ENCODE peak calls at places on chromosomes 12 and 14, in six cellular contexts. V is PC-9, T is stomach, R is pancreas, L is A549, J is PC-3. I is an unnamed sample.

GRCh38 chr14:99479160-99479902 is 1.3 kb downstream of the SETD3 start:
- DNase-seq in V (no peak), T (no peak), R (no peak), L (no peak), J (no peak), I (no peak)

GRCh38 chr14:20989464-20989786 is 355 bp upstream of the METTL17 start:
- DNase-seq in V (no peak), T (no peak), R (no peak), L (no peak), J (no peak), I (no peak)

GRCh38 chr14:50820786-50821185 is 10.2 kb downstream of the NIN start:
- DNase-seq in V (no peak), T (no peak), R (no peak), L (no peak), J (no peak), I (no peak)

GRCh38 chr12:124508323-124509096 is 58.9 kb downstream of the NCOR2 start:
- DNase-seq in V (no peak), T (no peak), R (no peak), L (no peak), J (no peak), I (no peak)

GRCh38 chr14:66746316-66747006 is 238.5 kb downstream of the GPHN start:
- DNase-seq in V (no peak), T (no peak), R (no peak), L (peak; percentile 66), J (peak; percentile 71), I (peak; percentile 12)

GRCh38 chr12:132117558-132117875 is 26.6 kb downstream of the DDX51 start:
- DNase-seq in V (no peak), T (no peak), R (no peak), L (peak; percentile 64), J (no peak), I (no peak)

GRCh38 chr14:80607430-80608200 is 333.9 kb downstream of the CEP128 start:
- DNase-seq in V (no peak), T (no peak), R (no peak), L (no peak), J (no peak), I (no peak)

GRCh38 chr12:46264057-46264456 is 4.8 kb downstream of the SLC38A1 start:
- DNase-seq in V (peak; percentile 78), T (no peak), R (no peak), L (no peak), J (no peak), I (peak; percentile 53)

GRCh38 chr12:52608161-52608560 is 6.9 kb upstream of the KRT72 start:
- DNase-seq in V (no peak), T (no peak), R (no peak), L (no peak), J (no peak), I (no peak)

GRCh38 chr14:98877065-98877464 is 394.9 kb downstream of the BCL11B start:
- DNase-seq in V (no peak), T (no peak), R (no peak), L (no peak), J (no peak), I (peak; percentile 47)

GRCh38 chr14:35333797-35334743 is 41.9 kb downstream of the PSMA6 start:
- DNase-seq in V (peak; percentile 50), T (no peak), R (no peak), L (peak; percentile 29), J (no peak), I (no peak)

GRCh38 chr12:20028033-20028432 is 340.3 kb upstream of the PDE3A start:
- DNase-seq in V (no peak), T (no peak), R (no peak), L (no peak), J (no peak), I (no peak)

GRCh38 chr12:6724409-6724797 is 557 bp downstream of the COPS7A start:
- DNase-seq in V (no peak), T (peak; percentile 27), R (no peak), L (peak; percentile 42), J (peak; percentile 8), I (no peak)

GRCh38 chr12:79055926-79056674 is 191.5 kb downstream of the SYT1 start:
- DNase-seq in V (peak; percentile 47), T (no peak), R (no peak), L (peak; percentile 72), J (peak; percentile 87), I (peak; percentile 56)

GRCh38 chr12:49945394-49946080 is 5.0 kb upstream of the AQP2 start:
- DNase-seq in V (peak; percentile 62), T (peak; percentile 86), R (no peak), L (peak; percentile 82), J (peak; percentile 84), I (peak; percentile 55)

GRCh38 chr12:57852620-57853509 is 6.3 kb upstream of the CTDSP2 start:
- DNase-seq in V (no peak), T (no peak), R (no peak), L (no peak), J (no peak), I (no peak)

GRCh38 chr12:122979001-122979907 is 1.2 kb upstream of the ARL6IP4 start:
- DNase-seq in V (no peak), T (no peak), R (peak; percentile 77), L (no peak), J (no peak), I (no peak)

GRCh38 chr14:28765169-28765906 is 1.2 kb upstream of the FOXG1 start:
- DNase-seq in V (no peak), T (no peak), R (no peak), L (no peak), J (no peak), I (no peak)

GRCh38 chr12:19183121-19183838 is 53.7 kb downstream of the PLEKHA5 start:
- DNase-seq in V (no peak), T (no peak), R (no peak), L (peak; percentile 30), J (no peak), I (no peak)

GRCh38 chr12:49094104-49094948 is at the start of gene DHH:
- DNase-seq in V (no peak), T (no peak), R (peak; percentile 80), L (no peak), J (peak; percentile 18), I (no peak)

GRCh38 chr14:70660967-70661871 is 19.5 kb downstream of the TTC9 start:
- DNase-seq in V (no peak), T (peak; percentile 80), R (no peak), L (no peak), J (no peak), I (no peak)
- TF ChIP-seq CTCF in V (no peak), T (no peak), R (no peak), L (no peak), J (no peak), I (peak; percentile 38)

GRCh38 chr12:13210543-13211190 is 14.1 kb downstream of the EMP1 start:
- DNase-seq in V (no peak), T (no peak), R (no peak), L (no peak), J (no peak), I (peak; percentile 11)

GRCh38 chr12:13211859-13212664 is 15.5 kb downstream of the EMP1 start:
- DNase-seq in V (no peak), T (peak; percentile 66), R (no peak), L (peak; percentile 78), J (peak; percentile 77), I (peak; percentile 32)

GRCh38 chr12:13209279-13210021 is 12.9 kb downstream of the EMP1 start:
- DNase-seq in V (no peak), T (no peak), R (no peak), L (no peak), J (no peak), I (no peak)

GRCh38 chr12:13210022-13210539 is 13.6 kb downstream of the EMP1 start:
- DNase-seq in V (no peak), T (no peak), R (no peak), L (no peak), J (no peak), I (peak; percentile 13)

DNA sequence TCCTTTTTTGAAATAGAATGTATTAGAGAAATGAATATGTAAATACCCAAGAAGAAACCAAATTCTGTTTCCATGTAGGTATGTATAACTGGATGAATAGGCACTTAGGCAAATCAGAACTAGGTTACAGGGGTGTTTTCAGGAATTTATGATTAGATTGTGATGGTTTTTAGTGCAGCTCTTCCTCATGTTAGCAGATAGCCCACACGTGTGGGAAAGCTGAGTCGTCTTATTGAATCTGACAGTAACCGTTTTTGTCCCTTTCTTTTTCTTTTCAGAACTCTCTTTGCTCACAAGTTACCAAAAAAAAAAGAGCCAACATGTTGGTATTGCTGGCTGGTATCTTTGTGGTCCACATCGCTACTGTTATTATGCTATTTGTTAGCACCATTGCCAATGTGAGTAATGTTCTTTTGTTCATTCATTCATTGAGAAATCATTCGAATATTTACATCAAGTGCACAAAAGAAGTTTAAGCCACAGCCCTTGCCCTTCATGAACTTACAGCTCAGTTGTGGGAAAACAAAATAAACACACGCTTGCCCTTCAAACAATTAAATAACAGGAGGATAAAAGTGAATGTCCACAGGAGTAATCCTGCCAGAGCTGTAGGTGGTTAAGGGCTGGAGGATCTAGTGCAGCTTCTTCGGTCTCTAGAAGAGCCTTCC is 14.8 kb downstream of the EMP1 start:
- DNase-seq in V (no peak), T (no peak), R (no peak), L (no peak), J (peak; percentile 59), I (no peak)
- H3K4me1 ChIP-seq in V (peaks cover 55% of the 10 kb centered on the region), T (peaks cover 62% of the 10 kb centered on the region), R (no peaks in the 10 kb centered on the region), L (peaks cover 47% of the 10 kb centered on the region), J (peaks cover 56% of the 10 kb centered on the region), I (peaks cover 39% of the 10 kb centered on the region)

DNA sequence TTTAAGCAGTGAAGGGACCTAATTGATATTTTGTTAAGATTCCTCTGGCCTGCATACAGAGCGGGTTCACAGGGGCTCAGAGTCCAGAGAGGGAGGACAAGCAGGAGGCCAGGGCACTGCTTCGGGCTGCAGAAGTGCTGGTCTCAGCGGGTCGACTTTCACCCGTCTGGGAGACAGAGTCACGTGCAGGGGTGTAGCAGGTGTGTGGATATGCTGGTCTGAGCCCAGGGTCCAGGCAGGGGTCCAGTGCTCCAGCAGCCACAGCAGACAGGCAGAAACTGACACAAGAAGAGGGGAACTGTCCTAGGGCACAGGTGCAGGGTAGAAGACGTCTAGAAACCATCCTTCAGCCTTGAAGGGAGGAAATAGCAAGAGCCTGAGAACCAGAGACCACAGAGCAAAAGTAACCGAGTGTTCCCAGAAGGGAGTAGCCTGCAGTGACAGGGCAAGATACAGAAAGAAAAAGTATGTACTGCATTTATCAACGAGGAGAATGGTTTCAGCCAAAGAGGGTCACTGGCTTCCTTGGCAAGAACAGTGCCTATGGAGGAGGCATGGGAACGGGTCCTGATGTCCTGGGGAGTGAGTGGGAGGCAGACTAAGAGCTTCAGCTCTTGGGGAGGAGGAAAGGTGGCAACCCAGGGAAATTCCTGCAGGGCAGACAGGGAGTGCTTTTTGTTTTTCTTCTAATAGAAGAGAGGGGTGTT is 28.7 kb downstream of the FBXO21 start:
- DNase-seq in V (no peak), T (no peak), R (no peak), L (no peak), J (no peak), I (no peak)
- H3K27ac ChIP-seq in V (no peak overlapping the region), T (no peak overlapping the region), R (no peak overlapping the region), L (peak overlapping the region; percentile 80), J (no peak overlapping the region), I (no peak overlapping the region)

DNA sequence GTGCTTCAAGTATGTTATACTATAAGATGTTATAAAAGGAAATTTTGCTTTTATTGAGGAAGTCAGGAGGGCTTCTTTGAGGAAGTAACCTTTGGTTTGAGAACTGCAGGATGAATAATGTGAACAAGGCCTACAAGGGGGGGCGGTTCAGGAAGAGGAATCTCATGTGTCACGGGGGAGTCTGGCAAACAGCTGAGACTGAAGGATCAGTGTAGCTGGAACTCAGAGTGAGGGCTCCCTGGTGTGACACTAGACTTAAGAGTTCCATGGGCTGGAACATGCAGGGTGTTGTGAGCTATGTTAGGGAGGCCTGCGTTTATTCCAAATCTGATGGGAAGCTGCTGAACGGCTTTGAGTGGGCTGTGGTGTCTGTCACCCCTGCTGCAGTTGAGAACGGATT is 62.3 kb downstream of the UNC79 start:
- DNase-seq in V (no peak), T (no peak), R (no peak), L (no peak), J (no peak), I (no peak)
- TF ChIP-seq CTCF in V (no peak), T (no peak), R (no peak), L (no peak), J (no peak), I (no peak)

GRCh38 chr12:24901975-24902461 is 46.9 kb downstream of the BCAT1 start:
- DNase-seq in V (no peak), T (no peak), R (no peak), L (no peak), J (no peak), I (no peak)
- H3K4me1 ChIP-seq in V (no peaks in the 10 kb centered on the region), T (peaks cover 22% of the 10 kb centered on the region), R (no peaks in the 10 kb centered on the region), L (peaks cover 10% of the 10 kb centered on the region), J (no peaks in the 10 kb centered on the region), I (peaks cover 15% of the 10 kb centered on the region)